ENCODE peak calls at places on chromosomes 12 and 14, in seven cellular contexts. D, F, L, S, Q, M and I are unnamed samples.
A peak's percentile ranks its signal among the peaks of the same experiment; 100 is the strongest.

GRCh38 chr12:11779286-11779685 is 129.8 kb downstream of the ETV6 start:
- DNase-seq in D (peak; percentile 93), F (no peak), L (peak; percentile 63), S (no peak), Q (no peak), M (no peak), I (no peak)

GRCh38 chr12:7339675-7340074 is 35.8 kb downstream of the ACSM4 start:
- DNase-seq in D (no peak), F (no peak), L (no peak), S (no peak), Q (no peak), M (no peak), I (no peak)

GRCh38 chr12:48813464-48814312 is 4.6 kb upstream of the CACNB3 start:
- DNase-seq in D (peak; percentile 23), F (no peak), L (peak; percentile 64), S (no peak), Q (no peak), M (peak; percentile 20), I (no peak)

GRCh38 chr12:67911293-67911637 is 78.0 kb upstream of the IFNG-AS1 start:
- DNase-seq in D (peak; percentile 22), F (no peak), L (no peak), S (no peak), Q (no peak), M (no peak), I (no peak)

GRCh38 chr12:75727577-75727976 is 216.2 kb upstream of the KRR1 start:
- DNase-seq in D (no peak), F (no peak), L (no peak), S (no peak), Q (no peak), M (no peak), I (no peak)

GRCh38 chr14:97120204-97121120 is 323.3 kb downstream of the VRK1 start:
- DNase-seq in D (no peak), F (no peak), L (no peak), S (peak; percentile 8), Q (no peak), M (no peak), I (no peak)

GRCh38 chr14:71363961-71364360 is 456.7 kb downstream of the PCNX1 start:
- DNase-seq in D (peak; percentile 84), F (peak; percentile 41), L (peak; percentile 23), S (no peak), Q (no peak), M (no peak), I (no peak)

GRCh38 chr12:103493199-103493598 is 2.6 kb downstream of the C12orf42 start:
- DNase-seq in D (no peak), F (no peak), L (no peak), S (no peak), Q (no peak), M (no peak), I (peak; percentile 98)

GRCh38 chr12:24920141-24920540 is 28.8 kb downstream of the BCAT1 start:
- DNase-seq in D (no peak), F (no peak), L (no peak), S (no peak), Q (no peak), M (no peak), I (no peak)

GRCh38 chr12:76143343-76144252 is 59.1 kb upstream of the NAP1L1 start:
- DNase-seq in D (no peak), F (no peak), L (no peak), S (no peak), Q (no peak), M (no peak), I (no peak)

GRCh38 chr14:35963209-35963608 is 137.1 kb downstream of the BRMS1L start:
- DNase-seq in D (no peak), F (no peak), L (no peak), S (no peak), Q (no peak), M (peak; percentile 8), I (no peak)

GRCh38 chr14:63276492-63277342 is 42.0 kb downstream of the GPHB5 start:
- DNase-seq in D (peak; percentile 78), F (peak; percentile 24), L (peak; percentile 54), S (no peak), Q (peak; percentile 28), M (no peak), I (peak; percentile 15)

GRCh38 chr12:131787143-131787660 is 41.0 kb upstream of the MMP17 start:
- DNase-seq in D (no peak), F (no peak), L (no peak), S (no peak), Q (no peak), M (no peak), I (no peak)

GRCh38 chr14:54474232-54474793 is 14.5 kb downstream of the GMFB start:
- DNase-seq in D (no peak), F (no peak), L (no peak), S (no peak), Q (no peak), M (no peak), I (no peak)

GRCh38 chr12:97386133-97386581 is 76.4 kb upstream of the RMST start:
- DNase-seq in D (no peak), F (peak; percentile 18), L (no peak), S (no peak), Q (no peak), M (no peak), I (no peak)

GRCh38 chr14:60723218-60724079 is 702 bp downstream of the SIX4 start:
- DNase-seq in D (peak; percentile 55), F (no peak), L (peak; percentile 72), S (no peak), Q (no peak), M (peak; percentile 56), I (no peak)

GRCh38 chr14:63677891-63678379 is 36.3 kb upstream of the WDR89 start:
- DNase-seq in D (peak; percentile 64), F (no peak), L (peak; percentile 85), S (no peak), Q (peak; percentile 1), M (no peak), I (peak; percentile 23)

GRCh38 chr14:75340921-75341320 is 62.3 kb downstream of the FOS start:
- DNase-seq in D (peak; percentile 83), F (no peak), L (peak; percentile 65), S (no peak), Q (no peak), M (no peak), I (no peak)

GRCh38 chr12:88243886-88244491 is 101.9 kb downstream of the TMTC3 start:
- DNase-seq in D (no peak), F (no peak), L (peak; percentile 7), S (no peak), Q (no peak), M (no peak), I (no peak)

GRCh38 chr12:15910864-15911696 is at the start of gene DERA:
- DNase-seq in D (peak; percentile 69), F (no peak), L (peak; percentile 77), S (peak; percentile 39), Q (peak; percentile 60), M (peak; percentile 87), I (no peak)

GRCh38 chr14:64702493-64703392 is 1.5 kb upstream of the PLEKHG3 start:
- DNase-seq in D (no peak), F (no peak), L (no peak), S (no peak), Q (no peak), M (peak; percentile 41), I (peak; percentile 80)

GRCh38 chr14:32996343-32996742 is 57.7 kb downstream of the NPAS3 start:
- DNase-seq in D (no peak), F (no peak), L (no peak), S (no peak), Q (no peak), M (no peak), I (no peak)

GRCh38 chr14:95043732-95044462 is 113.4 kb downstream of the DICER1 start:
- DNase-seq in D (no peak), F (no peak), L (no peak), S (no peak), Q (no peak), M (no peak), I (no peak)

GRCh38 chr12:124904306-124905098 is 9.9 kb downstream of the UBC start:
- DNase-seq in D (peak; percentile 97), F (no peak), L (peak; percentile 99), S (no peak), Q (peak; percentile 88), M (no peak), I (no peak)

GRCh38 chr14:39492267-39492666 is 60.0 kb upstream of the FBXO33 start:
- DNase-seq in D (peak; percentile 90), F (peak; percentile 82), L (peak; percentile 74), S (no peak), Q (peak; percentile 27), M (no peak), I (no peak)

GRCh38 chr12:53388932-53389331 is 9.0 kb downstream of the SP1 start:
- DNase-seq in D (no peak), F (no peak), L (no peak), S (no peak), Q (no peak), M (no peak), I (no peak)

GRCh38 chr12:88242939-88243338 is 100.8 kb downstream of the TMTC3 start:
- DNase-seq in D (no peak), F (no peak), L (no peak), S (no peak), Q (no peak), M (no peak), I (no peak)